ENCODE peak calls at places on chromosomes 3 and 15, in six cellular contexts. One of them, this sample, is unnamed.

GRCh38 chr3:48069339-48069738 is 53.1 kb upstream of the MAP4 start:
- DNase-seq in HFFc6: no peak
- DNase-seq in cardiac fibroblast: no peak
- DNase-seq in hepatocyte: no peak
- DNase-seq in bronchial epithelial cell: no peak
- DNase-seq in adrenal gland: no peak
- DNase-seq in this sample: no peak

GRCh38 chr3:11452988-11453847 is 181.0 kb downstream of the ATG7 start:
- DNase-seq in HFFc6: peak; percentile 40
- DNase-seq in cardiac fibroblast: peak; percentile 83
- DNase-seq in hepatocyte: peak; percentile 11
- DNase-seq in bronchial epithelial cell: peak; percentile 48
- DNase-seq in adrenal gland: no peak
- DNase-seq in this sample: peak; percentile 56

GRCh38 chr3:124415471-124415960 is 314.7 kb upstream of the UMPS start:
- DNase-seq in HFFc6: no peak
- DNase-seq in cardiac fibroblast: no peak
- DNase-seq in hepatocyte: no peak
- DNase-seq in bronchial epithelial cell: no peak
- DNase-seq in adrenal gland: no peak
- DNase-seq in this sample: no peak

GRCh38 chr15:101049282-101049681 is 130.1 kb downstream of the LRRK1 start:
- DNase-seq in HFFc6: no peak
- DNase-seq in cardiac fibroblast: no peak
- DNase-seq in hepatocyte: no peak
- DNase-seq in bronchial epithelial cell: no peak
- DNase-seq in adrenal gland: no peak
- DNase-seq in this sample: peak; percentile 1

GRCh38 chr3:163058190-163058854 is 1561.7 kb downstream of the OTOL1 start:
- DNase-seq in HFFc6: no peak
- DNase-seq in cardiac fibroblast: peak; percentile 20
- DNase-seq in hepatocyte: no peak
- DNase-seq in bronchial epithelial cell: no peak
- DNase-seq in adrenal gland: peak; percentile 53
- DNase-seq in this sample: no peak

GRCh38 chr15:44595656-44596510 is 58.9 kb downstream of the EIF3J start:
- DNase-seq in HFFc6: no peak
- DNase-seq in cardiac fibroblast: no peak
- DNase-seq in hepatocyte: no peak
- DNase-seq in bronchial epithelial cell: no peak
- DNase-seq in adrenal gland: no peak
- DNase-seq in this sample: no peak

GRCh38 chr3:177569823-177570657 is 372.8 kb upstream of the TBL1XR1 start:
- DNase-seq in HFFc6: peak; percentile 32
- DNase-seq in cardiac fibroblast: peak; percentile 25
- DNase-seq in hepatocyte: no peak
- DNase-seq in bronchial epithelial cell: peak; percentile 80
- DNase-seq in adrenal gland: no peak
- DNase-seq in this sample: no peak

GRCh38 chr15:63596666-63597032 is 538 bp upstream of the FBXL22 start:
- DNase-seq in HFFc6: no peak
- DNase-seq in cardiac fibroblast: peak; percentile 25
- DNase-seq in hepatocyte: peak; percentile 34
- DNase-seq in bronchial epithelial cell: no peak
- DNase-seq in adrenal gland: no peak
- DNase-seq in this sample: no peak

GRCh38 chr15:70617911-70618287 is 145.5 kb downstream of the UACA start:
- DNase-seq in HFFc6: no peak
- DNase-seq in cardiac fibroblast: no peak
- DNase-seq in hepatocyte: no peak
- DNase-seq in bronchial epithelial cell: no peak
- DNase-seq in adrenal gland: no peak
- DNase-seq in this sample: no peak
- TF ChIP-seq CTCF in HFFc6: no peak
- TF ChIP-seq CTCF in cardiac fibroblast: no peak
- TF ChIP-seq CTCF in hepatocyte: no peak
- TF ChIP-seq CTCF in bronchial epithelial cell: no peak
- TF ChIP-seq CTCF in adrenal gland: no peak
- TF ChIP-seq CTCF in this sample: no peak

GRCh38 chr3:187165144-187165543 is 25.8 kb upstream of the RPL39L start:
- DNase-seq in HFFc6: peak; percentile 44
- DNase-seq in cardiac fibroblast: peak; percentile 75
- DNase-seq in hepatocyte: peak; percentile 81
- DNase-seq in bronchial epithelial cell: peak; percentile 61
- DNase-seq in adrenal gland: no peak
- DNase-seq in this sample: peak; percentile 30

GRCh38 chr3:187166750-187167149 is 27.5 kb upstream of the RPL39L start:
- DNase-seq in HFFc6: no peak
- DNase-seq in cardiac fibroblast: no peak
- DNase-seq in hepatocyte: no peak
- DNase-seq in bronchial epithelial cell: no peak
- DNase-seq in adrenal gland: no peak
- DNase-seq in this sample: no peak

GRCh38 chr3:187161556-187161955 is 22.3 kb upstream of the RPL39L start:
- DNase-seq in HFFc6: no peak
- DNase-seq in cardiac fibroblast: no peak
- DNase-seq in hepatocyte: no peak
- DNase-seq in bronchial epithelial cell: no peak
- DNase-seq in adrenal gland: no peak
- DNase-seq in this sample: no peak
- TF ChIP-seq CTCF in HFFc6: no peak
- TF ChIP-seq CTCF in cardiac fibroblast: no peak
- TF ChIP-seq CTCF in hepatocyte: no peak
- TF ChIP-seq CTCF in bronchial epithelial cell: no peak
- TF ChIP-seq CTCF in adrenal gland: no peak
- TF ChIP-seq CTCF in this sample: no peak

DNA sequence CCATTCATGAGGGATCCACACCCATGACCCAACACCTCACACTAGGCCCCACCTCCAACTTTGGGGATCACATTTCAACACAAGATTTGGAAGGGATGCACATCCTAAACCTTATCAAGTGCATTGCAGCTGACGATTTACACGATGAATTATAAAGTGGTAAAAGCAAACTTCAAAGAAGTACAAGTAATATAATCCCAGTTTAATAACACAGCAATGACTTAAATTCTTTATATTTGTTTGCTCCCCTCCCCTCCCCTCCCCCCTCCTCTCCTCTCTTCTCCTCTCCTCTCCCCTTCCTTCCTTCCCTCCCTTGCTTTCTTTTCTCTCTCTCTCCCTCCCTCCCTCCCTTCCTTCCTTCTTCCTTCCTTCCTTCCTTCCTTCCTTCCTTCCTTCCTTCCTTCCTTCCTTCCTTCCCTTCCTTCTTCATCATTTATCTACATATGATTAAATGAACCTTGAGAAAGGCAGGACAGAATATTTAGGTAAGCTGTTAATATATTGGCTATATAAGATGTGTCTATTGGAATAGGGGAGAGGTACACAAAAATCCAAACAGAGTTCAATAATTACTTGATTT is 46.3 kb upstream of the CLSTN2 start:
- DNase-seq in HFFc6: no peak
- DNase-seq in cardiac fibroblast: no peak
- DNase-seq in hepatocyte: no peak
- DNase-seq in bronchial epithelial cell: no peak
- DNase-seq in adrenal gland: no peak
- DNase-seq in this sample: no peak
- TF ChIP-seq CTCF in HFFc6: no peak
- TF ChIP-seq CTCF in cardiac fibroblast: no peak
- TF ChIP-seq CTCF in hepatocyte: no peak
- TF ChIP-seq CTCF in bronchial epithelial cell: no peak
- TF ChIP-seq CTCF in adrenal gland: no peak
- TF ChIP-seq CTCF in this sample: no peak

GRCh38 chr3:194339356-194339755 is 11.8 kb downstream of the CPN2 start:
- DNase-seq in HFFc6: no peak
- DNase-seq in cardiac fibroblast: no peak
- DNase-seq in hepatocyte: no peak
- DNase-seq in bronchial epithelial cell: no peak
- DNase-seq in adrenal gland: no peak
- DNase-seq in this sample: no peak
- TF ChIP-seq CTCF in HFFc6: peak; percentile 34
- TF ChIP-seq CTCF in cardiac fibroblast: peak; percentile 1
- TF ChIP-seq CTCF in hepatocyte: peak; percentile 29
- TF ChIP-seq CTCF in bronchial epithelial cell: peak; percentile 27
- TF ChIP-seq CTCF in adrenal gland: no peak
- TF ChIP-seq CTCF in this sample: peak; percentile 33

GRCh38 chr3:54309601-54310000 is 187.2 kb downstream of the CACNA2D3 start:
- DNase-seq in HFFc6: no peak
- DNase-seq in cardiac fibroblast: no peak
- DNase-seq in hepatocyte: no peak
- DNase-seq in bronchial epithelial cell: no peak
- DNase-seq in adrenal gland: no peak
- DNase-seq in this sample: peak; percentile 20

GRCh38 chr3:54313418-54313817 is 191.1 kb downstream of the CACNA2D3 start:
- DNase-seq in HFFc6: no peak
- DNase-seq in cardiac fibroblast: no peak
- DNase-seq in hepatocyte: no peak
- DNase-seq in bronchial epithelial cell: no peak
- DNase-seq in adrenal gland: no peak
- DNase-seq in this sample: no peak

GRCh38 chr3:54304867-54305266 is 182.5 kb downstream of the CACNA2D3 start:
- DNase-seq in HFFc6: no peak
- DNase-seq in cardiac fibroblast: no peak
- DNase-seq in hepatocyte: no peak
- DNase-seq in bronchial epithelial cell: no peak
- DNase-seq in adrenal gland: no peak
- DNase-seq in this sample: no peak

DNA sequence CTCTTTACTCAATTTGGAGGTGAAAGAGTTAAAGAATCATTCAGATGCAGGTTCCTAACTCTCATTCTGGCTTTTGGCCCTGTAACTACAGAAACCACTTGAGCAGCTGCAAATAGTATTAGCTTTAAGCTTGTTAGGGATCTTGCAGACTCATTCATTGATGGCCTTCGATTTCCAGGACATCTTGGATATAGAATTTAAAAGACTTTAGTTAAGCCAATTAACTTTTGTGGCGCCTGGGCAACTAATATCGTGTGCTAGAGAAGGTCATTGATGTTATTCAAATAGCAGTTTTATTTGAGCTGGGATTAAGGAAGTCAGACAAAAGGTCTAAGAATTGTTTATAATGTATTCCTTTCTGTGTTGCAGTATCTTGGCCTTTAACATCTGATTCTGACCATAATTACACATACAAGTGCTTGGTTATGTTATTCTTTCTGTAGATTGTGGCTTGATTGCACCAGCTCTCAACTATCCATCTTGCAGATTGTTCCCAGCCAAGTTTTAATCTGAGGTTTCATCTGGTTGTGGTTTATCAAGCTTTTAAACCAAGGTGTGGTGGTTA is 185.3 kb downstream of the CACNA2D3 start:
- DNase-seq in HFFc6: no peak
- DNase-seq in cardiac fibroblast: no peak
- DNase-seq in hepatocyte: no peak
- DNase-seq in bronchial epithelial cell: no peak
- DNase-seq in adrenal gland: no peak
- DNase-seq in this sample: peak; percentile 49
- TF ChIP-seq CTCF in HFFc6: no peak
- TF ChIP-seq CTCF in cardiac fibroblast: no peak
- TF ChIP-seq CTCF in hepatocyte: no peak
- TF ChIP-seq CTCF in bronchial epithelial cell: no peak
- TF ChIP-seq CTCF in adrenal gland: no peak
- TF ChIP-seq CTCF in this sample: no peak

DNA sequence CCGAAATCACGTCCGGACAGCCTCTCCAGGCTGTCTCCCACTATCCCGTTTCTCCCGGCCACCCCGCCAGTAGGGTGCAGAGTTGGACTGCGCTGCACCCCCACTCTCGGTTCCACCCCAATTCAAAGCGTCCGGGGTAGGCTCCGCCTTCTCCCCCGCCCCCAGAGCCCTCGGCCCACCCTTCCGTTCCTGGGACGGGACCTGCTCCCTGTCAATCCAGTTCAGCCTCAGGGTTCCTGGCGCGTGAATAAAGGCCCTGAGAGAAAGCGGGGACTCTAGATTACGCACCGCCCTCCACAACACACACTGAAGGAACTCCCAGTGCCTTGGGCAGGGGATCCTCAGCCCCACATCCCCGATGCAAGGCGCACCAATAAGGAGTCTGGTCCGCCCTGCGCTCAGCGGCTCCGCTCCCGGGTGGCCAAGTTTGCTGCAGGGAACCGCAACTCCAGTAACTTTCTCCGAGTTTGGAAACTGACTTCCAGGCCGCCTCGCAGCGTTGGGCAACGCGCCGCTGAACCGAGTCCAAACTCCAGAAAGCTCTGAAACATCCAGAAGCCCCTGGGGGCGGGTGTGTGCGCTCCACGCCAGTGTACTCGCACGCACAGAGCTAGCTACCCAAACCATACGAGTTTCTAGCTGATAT is 1.9 kb downstream of the ADAMTS9 start:
- DNase-seq in HFFc6: peak; percentile 76
- DNase-seq in cardiac fibroblast: peak; percentile 93
- DNase-seq in hepatocyte: peak; percentile 94
- DNase-seq in bronchial epithelial cell: peak; percentile 80
- DNase-seq in adrenal gland: peak; percentile 94
- DNase-seq in this sample: peak; percentile 75
- TF ChIP-seq CTCF in HFFc6: peak; percentile 44
- TF ChIP-seq CTCF in cardiac fibroblast: peak; percentile 30
- TF ChIP-seq CTCF in hepatocyte: peak; percentile 63
- TF ChIP-seq CTCF in bronchial epithelial cell: peak; percentile 39
- TF ChIP-seq CTCF in adrenal gland: peak; percentile 33
- TF ChIP-seq CTCF in this sample: peak; percentile 37

GRCh38 chr3:159326998-159327397 is 525.1 kb downstream of the MFSD1 start:
- DNase-seq in HFFc6: no peak
- DNase-seq in cardiac fibroblast: no peak
- DNase-seq in hepatocyte: no peak
- DNase-seq in bronchial epithelial cell: no peak
- DNase-seq in adrenal gland: no peak
- DNase-seq in this sample: no peak
- TF ChIP-seq CTCF in HFFc6: no peak
- TF ChIP-seq CTCF in cardiac fibroblast: no peak
- TF ChIP-seq CTCF in hepatocyte: no peak
- TF ChIP-seq CTCF in bronchial epithelial cell: no peak
- TF ChIP-seq CTCF in adrenal gland: no peak
- TF ChIP-seq CTCF in this sample: no peak

This sample was measured in WERI-Rb-1.